ENCODE peak calls at places on chromosomes 16 and 17, in five cellular contexts. Q is activated CD4-positive, alpha-beta T cell treated with anti-CD3 and anti-CD28 coated beads for 36 hours; M is CD8-positive, alpha-beta memory T cell; K is left ventricle myocardium superior; B is stimulated activated CD4-positive, alpha-beta T cell treated with anti-CD3 and anti-CD28 coated beads, Interleukin-15, amount 100 ng/mL, for 24 hours. U is an unnamed sample.

GRCh38 chr17:72380737-72381136 is 259.9 kb downstream of the SOX9 start:
- DNase-seq in Q (no peak), M (no peak), K (no peak), B (no peak), U (no peak)

GRCh38 chr17:8855477-8856204 is 11.8 kb downstream of the PIK3R6 start:
- DNase-seq in Q (peak), K (no peak), B (no peak), M (no peak), U (peak)

GRCh38 chr17:68835061-68835460 is 120.1 kb downstream of the ABCA8 start:
- DNase-seq in B (no peak), K (no peak), M (no peak), Q (no peak), U (no peak)

GRCh38 chr17:62303476-62303875 is 76.9 kb upstream of the EFCAB3 start:
- DNase-seq in K (no peak), Q (no peak), M (no peak), B (no peak), U (no peak)

GRCh38 chr17:65324977-65325376 is 187.8 kb downstream of the RGS9 start:
- DNase-seq in Q (no peak), K (no peak), B (no peak), M (no peak), U (no peak)

GRCh38 chr17:1325766-1326165 is 46.3 kb downstream of the TRARG1 start:
- DNase-seq in Q (no peak), B (no peak), K (no peak), M (no peak), U (no peak)

GRCh38 chr16:51982715-51983680 is 563.9 kb downstream of the TOX3 start:
- DNase-seq in B (peak), K (no peak), M (no peak), Q (peak), U (no peak)

GRCh38 chr17:29126268-29126923 is 53.8 kb downstream of the MYO18A start:
- DNase-seq in Q (no peak), K (no peak), B (no peak), M (no peak), U (no peak)

GRCh38 chr17:42428141-42428944 is 5.3 kb upstream of the CAVIN1 start:
- DNase-seq in M (peak), K (peak), B (peak), Q (peak), U (peak)

GRCh38 chr16:78871241-78871640 is 729.3 kb downstream of the MAF start:
- DNase-seq in K (no peak), M (no peak), B (no peak), Q (no peak), U (no peak)

GRCh38 chr17:41801374-41802062 is 10.2 kb downstream of the P3H4 start:
- DNase-seq in B (peak), K (peak), M (peak), Q (peak), U (peak)

GRCh38 chr17:63171428-63172205 is 205.6 kb downstream of the TANC2 start:
- DNase-seq in K (no peak), Q (no peak), B (no peak), M (no peak), U (no peak)

GRCh38 chr16:9199312-9199711 is 107.9 kb downstream of the HAPSTR1 start:
- DNase-seq in Q (no peak), B (no peak), M (no peak), K (no peak), U (no peak)

GRCh38 chr16:76157629-76158028 is 119.6 kb upstream of the CNTNAP4 start:
- DNase-seq in B (no peak), M (no peak), K (no peak), Q (no peak), U (no peak)

GRCh38 chr16:4465977-4466779 is 8.2 kb downstream of the NMRAL1 start:
- DNase-seq in M (peak), K (peak), B (peak), Q (peak), U (peak)

GRCh38 chr17:45867702-45868101 is 23.0 kb downstream of the SPPL2C start:
- DNase-seq in K (no peak), Q (no peak), B (no peak), M (no peak), U (no peak)

GRCh38 chr17:51442112-51442865 is 181.9 kb downstream of the UTP18 start:
- DNase-seq in M (no peak), B (no peak), Q (no peak), K (no peak), U (no peak)

GRCh38 chr16:89149386-89149785 is 22.2 kb upstream of the CDH15 start:
- DNase-seq in M (no peak), B (no peak), K (peak), Q (no peak), U (no peak)

U was measured in activated CD4-positive, alpha-beta memory T cell treated with anti-CD3 and anti-CD28 coated beads for 36 hours.